ENCODE peak calls at places on chromosomes 13 and 19, in seven cellular contexts. C is PC-3; I is central memory CD4-positive, alpha-beta T cell; D is iPS-NIHi11; H is stomach; Z is NCI-H2107; F is amniotic epithelial cell. Y is an unnamed sample.

GRCh38 chr13:72437458-72437857 is 290.0 kb downstream of the MZT1 start:
- DNase-seq in C (peak), I (no peak), D (no peak), H (no peak), Z (no peak), F (peak), Y (no peak)

GRCh38 chr13:101424381-101425155 is 8.3 kb upstream of the NALCN start:
- DNase-seq in C (peak), I (no peak), D (no peak), H (no peak), Z (no peak), F (no peak), Y (no peak)

GRCh38 chr19:8208710-8209110 is 460 bp upstream of the CERS4 start:
- DNase-seq in C (no peak), I (no peak), D (no peak), H (no peak), Z (no peak), F (no peak), Y (no peak)

GRCh38 chr13:89755729-89756492 is 1591.6 kb upstream of the MIR17HG start:
- DNase-seq in C (no peak), I (no peak), D (no peak), H (no peak), Z (no peak), F (no peak), Y (no peak)

GRCh38 chr19:50925734-50926133 is 14.5 kb upstream of the KLK4 start:
- DNase-seq in C (peak), I (no peak), D (no peak), H (no peak), Z (no peak), F (peak), Y (no peak)

GRCh38 chr19:17581211-17581874 is 25.9 kb downstream of the COLGALT1 start:
- DNase-seq in C (no peak), I (no peak), D (no peak), H (no peak), Z (no peak), F (no peak), Y (no peak)

GRCh38 chr13:98719527-98720250 is 32.8 kb downstream of the SLC15A1 start:
- DNase-seq in C (no peak), I (no peak), D (no peak), H (no peak), Z (no peak), F (no peak), Y (no peak)

GRCh38 chr19:50427997-50428425 is 4.7 kb upstream of the MYBPC2 start:
- DNase-seq in C (no peak), I (peak), D (no peak), H (peak), Z (no peak), F (peak), Y (peak)

GRCh38 chr13:27619093-27619705 is 1.1 kb downstream of the LNX2 start:
- DNase-seq in C (peak), I (no peak), D (no peak), H (no peak), Z (no peak), F (peak), Y (no peak)

GRCh38 chr13:79741006-79741405 is 260.1 kb downstream of the NDFIP2 start:
- DNase-seq in C (no peak), I (no peak), D (no peak), H (no peak), Z (no peak), F (peak), Y (no peak)

GRCh38 chr13:47480941-47481340 is 520.1 kb downstream of the SUCLA2 start:
- DNase-seq in C (no peak), I (no peak), D (no peak), H (no peak), Z (no peak), F (no peak), Y (no peak)

GRCh38 chr13:33208290-33208990 is 77.1 kb downstream of the STARD13 start:
- DNase-seq in C (no peak), I (no peak), D (no peak), H (no peak), Z (no peak), F (no peak), Y (no peak)

GRCh38 chr13:101875717-101876393 is 423.4 kb downstream of the ITGBL1 start:
- DNase-seq in C (peak), I (no peak), D (no peak), H (no peak), Z (peak), F (peak), Y (no peak)

GRCh38 chr19:4077800-4078683 is 11.3 kb upstream of the ZBTB7A start:
- DNase-seq in C (peak), I (peak), D (no peak), H (peak), Z (no peak), F (no peak), Y (peak)

Y was measured in CD4-positive, alpha-beta memory T cell.